ENCODE peak calls at places on chromosome 1, in nine cellular contexts. D, N, G, Q, X, Y, A, T and O are unnamed samples.

GRCh38 chr1:156140879-156141707 is 12.3 kb upstream of the SEMA4A start:
- DNase-seq in D (no peak), N (peak), G (peak), Q (peak), X (no peak), Y (peak), A (no peak), T (no peak), O (no peak)

GRCh38 chr1:210783925-210784324 is 350.0 kb downstream of the KCNH1 start:
- DNase-seq in D (no peak), N (no peak), G (no peak), Q (no peak), X (no peak), Y (no peak), A (no peak), T (no peak), O (no peak)

GRCh38 chr1:15330028-15330427 is 79.7 kb upstream of the EFHD2 start:
- DNase-seq in D (no peak), N (no peak), G (no peak), Q (no peak), X (no peak), Y (no peak), A (no peak), T (no peak), O (no peak)

GRCh38 chr1:161189036-161189435 is 9.8 kb downstream of the ADAMTS4 start:
- DNase-seq in D (no peak), N (no peak), G (no peak), Q (no peak), X (no peak), Y (no peak), A (no peak), T (no peak), O (peak)

GRCh38 chr1:157618190-157618589 is 20.3 kb upstream of the FCRL4 start:
- DNase-seq in D (no peak), N (no peak), G (no peak), Q (no peak), X (no peak), Y (no peak), A (no peak), T (no peak), O (no peak)

GRCh38 chr1:244049142-244049968 is 1.7 kb upstream of the ZBTB18 start:
- DNase-seq in D (no peak), N (peak), G (peak), Q (peak), X (no peak), Y (peak), A (peak), T (peak), O (no peak)

GRCh38 chr1:66137235-66137634 is 344.5 kb downstream of the PDE4B start:
- DNase-seq in D (no peak), N (no peak), G (no peak), Q (no peak), X (no peak), Y (no peak), A (peak), T (no peak), O (peak)

GRCh38 chr1:63124666-63125191 is 197.6 kb upstream of the FOXD3 start:
- DNase-seq in D (no peak), N (no peak), G (no peak), Q (peak), X (peak), Y (no peak), A (peak), T (peak), O (peak)

GRCh38 chr1:21922103-21923014 is 14.8 kb downstream of the HSPG2 start:
- DNase-seq in D (no peak), N (no peak), G (no peak), Q (no peak), X (no peak), Y (no peak), A (no peak), T (no peak), O (no peak)

GRCh38 chr1:116268211-116268610 is 104.8 kb upstream of the ATP1A1 start:
- DNase-seq in D (no peak), N (no peak), G (peak), Q (peak), X (no peak), Y (no peak), A (peak), T (no peak), O (no peak)

GRCh38 chr1:159054427-159054826 is 22.1 kb downstream of the AIM2 start:
- DNase-seq in D (no peak), N (no peak), G (no peak), Q (peak), X (no peak), Y (no peak), A (no peak), T (no peak), O (no peak)

GRCh38 chr1:32071758-32072621 is 749 bp upstream of the TMEM39B start:
- DNase-seq in D (no peak), N (no peak), G (peak), Q (peak), X (no peak), Y (no peak), A (peak), T (no peak), O (peak)

GRCh38 chr1:173532237-173532636 is 55.1 kb downstream of the PRDX6 start:
- DNase-seq in D (no peak), N (no peak), G (peak), Q (no peak), X (no peak), Y (no peak), A (peak), T (no peak), O (no peak)

GRCh38 chr1:233549917-233550316 is 64.0 kb upstream of the KCNK1 start:
- DNase-seq in D (no peak), N (no peak), G (no peak), Q (no peak), X (no peak), Y (no peak), A (no peak), T (no peak), O (no peak)

GRCh38 chr1:1348420-1349255 is 580 bp downstream of the DVL1 start:
- DNase-seq in D (no peak), N (no peak), G (no peak), Q (no peak), X (no peak), Y (no peak), A (peak), T (no peak), O (no peak)

GRCh38 chr1:187042538-187042937 is 213.8 kb downstream of the PLA2G4A start:
- DNase-seq in D (no peak), N (no peak), G (no peak), Q (no peak), X (no peak), Y (no peak), A (peak), T (no peak), O (no peak)

GRCh38 chr1:243216741-243217140 is 38.3 kb downstream of the CEP170 start:
- DNase-seq in D (no peak), N (no peak), G (no peak), Q (no peak), X (no peak), Y (no peak), A (no peak), T (no peak), O (no peak)

GRCh38 chr1:20829531-20829930 is 42.4 kb upstream of the HP1BP3 start:
- DNase-seq in D (no peak), N (no peak), G (no peak), Q (no peak), X (no peak), Y (no peak), A (no peak), T (no peak), O (no peak)

GRCh38 chr1:9529190-9529589 is 10.1 kb upstream of the SLC25A33 start:
- DNase-seq in D (no peak), N (no peak), G (no peak), Q (peak), X (no peak), Y (no peak), A (peak), T (peak), O (no peak)

GRCh38 chr1:202439308-202439707 is 90.8 kb downstream of the PPP1R12B start:
- DNase-seq in D (no peak), N (no peak), G (no peak), Q (no peak), X (no peak), Y (no peak), A (no peak), T (no peak), O (no peak)

GRCh38 chr1:3773572-3774502 is 1.3 kb downstream of the SMIM1 start:
- DNase-seq in D (no peak), N (no peak), G (no peak), Q (no peak), X (no peak), Y (no peak), A (no peak), T (no peak), O (no peak)

GRCh38 chr1:168148916-168149315 is 12.2 kb upstream of the GPR161 start:
- DNase-seq in D (no peak), N (no peak), G (peak), Q (no peak), X (no peak), Y (no peak), A (no peak), T (peak), O (no peak)

GRCh38 chr1:55184859-55185258 is 30.3 kb downstream of the USP24 start:
- DNase-seq in D (no peak), N (no peak), G (no peak), Q (no peak), X (no peak), Y (no peak), A (no peak), T (no peak), O (no peak)

GRCh38 chr1:153515504-153516394 is 20.0 kb downstream of the S100A6 start:
- DNase-seq in D (no peak), N (no peak), G (peak), Q (no peak), X (no peak), Y (no peak), A (peak), T (no peak), O (no peak)

GRCh38 chr1:187985145-187985896 is 1156.6 kb downstream of the PLA2G4A start:
- DNase-seq in D (no peak), N (no peak), G (no peak), Q (no peak), X (no peak), Y (no peak), A (no peak), T (no peak), O (no peak)

GRCh38 chr1:59900640-59901039 is 25.9 kb downstream of the CYP2J2 start:
- DNase-seq in D (no peak), N (no peak), G (no peak), Q (no peak), X (no peak), Y (peak), A (no peak), T (no peak), O (no peak)

GRCh38 chr1:24324903-24325302 is 5.7 kb downstream of the GRHL3 start:
- DNase-seq in D (no peak), N (no peak), G (no peak), Q (no peak), X (no peak), Y (no peak), A (no peak), T (no peak), O (no peak)